ENCODE peak calls at places on chromosomes 2 and 18, in seven cellular contexts. E, C, I, J, A, T and O are unnamed samples.

GRCh38 chr18:6629635-6630140 is 99.8 kb upstream of the ARHGAP28 start:
- DNase-seq in E (no peak), C (no peak), I (no peak), J (peak), A (no peak), T (no peak), O (no peak)

GRCh38 chr2:112092286-112093041 is 37.4 kb downstream of the TMEM87B start:
- DNase-seq in E (no peak), C (no peak), I (no peak), J (peak), A (no peak), T (no peak), O (no peak)

GRCh38 chr2:47019991-47020681 is 104.5 kb upstream of the MCFD2 start:
- DNase-seq in E (no peak), C (no peak), I (no peak), J (no peak), A (no peak), T (no peak), O (no peak)

GRCh38 chr2:41785623-41786022 is 262.2 kb upstream of the PKDCC start:
- DNase-seq in E (no peak), C (no peak), I (no peak), J (no peak), A (no peak), T (no peak), O (no peak)

GRCh38 chr2:66024396-66024795 is 410.5 kb upstream of the MEIS1 start:
- DNase-seq in E (no peak), C (no peak), I (no peak), J (no peak), A (no peak), T (no peak), O (no peak)

GRCh38 chr2:215290980-215291599 is 20.8 kb upstream of the ATIC start:
- DNase-seq in E (no peak), C (no peak), I (no peak), J (no peak), A (no peak), T (no peak), O (no peak)

GRCh38 chr18:35041752-35042379 is 653 bp downstream of the MAPRE2 start:
- DNase-seq in E (no peak), C (no peak), I (no peak), J (no peak), A (no peak), T (no peak), O (no peak)

GRCh38 chr2:38182518-38183013 is 106.6 kb upstream of the CYP1B1 start:
- DNase-seq in E (no peak), C (no peak), I (no peak), J (no peak), A (no peak), T (no peak), O (no peak)

GRCh38 chr2:85653996-85654395 is 14.0 kb downstream of the SFTPB start:
- DNase-seq in E (no peak), C (no peak), I (no peak), J (no peak), A (no peak), T (no peak), O (no peak)

GRCh38 chr2:224894356-224894755 is 147.9 kb downstream of the DOCK10 start:
- DNase-seq in E (no peak), C (no peak), I (no peak), J (no peak), A (no peak), T (no peak), O (no peak)

GRCh38 chr2:181570833-181571661 is 85.9 kb downstream of the CERKL start:
- DNase-seq in E (no peak), C (no peak), I (no peak), J (peak), A (no peak), T (no peak), O (no peak)

GRCh38 chr2:120346034-120346666 is at the start of gene INHBB:
- DNase-seq in E (no peak), C (peak), I (no peak), J (no peak), A (no peak), T (no peak), O (no peak)

DNA sequence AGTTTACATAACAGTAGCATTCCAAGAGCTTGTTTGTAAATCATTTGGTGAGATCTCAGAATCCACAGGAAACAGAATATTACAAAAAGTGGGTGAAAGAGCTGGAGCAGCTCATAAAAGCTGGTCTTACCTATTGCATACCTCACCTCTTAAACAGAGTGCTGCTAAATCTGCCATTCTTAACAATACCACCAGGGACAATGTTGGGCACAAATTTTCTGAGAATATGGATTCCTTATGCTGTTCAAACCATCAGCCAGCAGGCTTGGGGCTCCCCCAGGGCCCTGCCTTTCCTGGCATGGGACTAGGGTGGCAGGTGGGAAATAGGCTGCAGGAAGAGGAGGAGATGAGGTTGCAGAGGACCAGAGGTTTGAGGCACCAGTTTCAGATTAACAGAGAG is 55.6 kb downstream of the TGFA start:
- DNase-seq in E (no peak), C (no peak), I (peak), J (no peak), A (no peak), T (no peak), O (no peak)
- TF ChIP-seq CTCF in E (no peak), C (no peak), I (peak), J (no peak), A (peak), T (peak), O (no peak)

DNA sequence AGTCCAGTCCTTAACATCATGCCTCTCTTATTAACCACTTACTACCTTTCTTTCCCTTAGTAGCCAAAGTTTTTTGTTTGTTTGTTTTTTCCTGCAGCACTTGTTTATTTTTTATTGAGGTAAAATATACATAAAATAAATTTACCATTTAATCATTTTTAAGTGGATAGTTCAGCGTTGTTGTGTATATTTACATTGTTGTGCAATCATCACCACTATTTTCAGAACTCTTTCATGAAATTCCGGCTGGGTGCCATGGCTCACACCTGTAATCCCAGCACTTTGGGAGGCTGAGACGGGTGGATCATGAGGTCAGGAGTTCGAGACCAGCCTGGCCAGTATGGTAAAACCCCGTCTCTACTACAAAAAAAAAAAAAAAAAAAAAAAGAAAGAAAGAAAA is 38.1 kb upstream of the LHCGR start:
- DNase-seq in E (no peak), C (no peak), I (no peak), J (no peak), A (no peak), T (no peak), O (no peak)
- H3K27ac ChIP-seq in E (no peak), C (no peak), I (no peak), J (no peak), A (no peak), T (no peak), O (no peak)

GRCh38 chr2:104755026-104755856 is 98.7 kb upstream of the POU3F3 start:
- DNase-seq in E (no peak), C (no peak), I (no peak), J (no peak), A (no peak), T (no peak), O (no peak)

GRCh38 chr2:104756119-104756518 is 97.8 kb upstream of the POU3F3 start:
- DNase-seq in E (no peak), C (no peak), I (no peak), J (no peak), A (no peak), T (no peak), O (no peak)

GRCh38 chr2:104752504-104752903 is 101.4 kb upstream of the POU3F3 start:
- DNase-seq in E (no peak), C (no peak), I (no peak), J (no peak), A (no peak), T (no peak), O (no peak)

DNA sequence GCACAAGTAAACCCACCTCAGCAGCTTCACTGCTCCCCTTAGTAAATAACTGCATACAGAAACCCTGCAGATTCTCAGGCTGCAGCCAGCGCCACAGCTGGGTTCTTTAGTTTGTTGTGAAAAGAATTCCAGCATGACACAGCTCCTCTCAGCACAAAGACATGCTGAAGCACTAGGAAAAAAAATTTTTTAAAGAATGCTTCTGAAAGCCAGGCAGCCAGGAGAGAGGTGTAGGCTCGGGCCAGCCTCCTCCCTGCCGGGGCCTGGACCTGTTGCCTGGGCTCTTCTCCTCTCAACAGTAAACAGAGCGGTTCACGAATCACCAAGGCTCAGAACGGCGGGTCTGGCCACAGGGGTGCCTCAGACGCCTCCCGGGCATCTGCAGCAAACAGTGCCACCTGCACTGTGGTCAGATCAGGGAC is 95.7 kb upstream of the POU3F3 start:
- DNase-seq in E (no peak), C (no peak), I (no peak), J (no peak), A (no peak), T (no peak), O (no peak)
- TF ChIP-seq POLR2A in E (no peak), C (no peak), I (no peak), J (no peak), A (no peak), T (no peak), O (no peak)

DNA sequence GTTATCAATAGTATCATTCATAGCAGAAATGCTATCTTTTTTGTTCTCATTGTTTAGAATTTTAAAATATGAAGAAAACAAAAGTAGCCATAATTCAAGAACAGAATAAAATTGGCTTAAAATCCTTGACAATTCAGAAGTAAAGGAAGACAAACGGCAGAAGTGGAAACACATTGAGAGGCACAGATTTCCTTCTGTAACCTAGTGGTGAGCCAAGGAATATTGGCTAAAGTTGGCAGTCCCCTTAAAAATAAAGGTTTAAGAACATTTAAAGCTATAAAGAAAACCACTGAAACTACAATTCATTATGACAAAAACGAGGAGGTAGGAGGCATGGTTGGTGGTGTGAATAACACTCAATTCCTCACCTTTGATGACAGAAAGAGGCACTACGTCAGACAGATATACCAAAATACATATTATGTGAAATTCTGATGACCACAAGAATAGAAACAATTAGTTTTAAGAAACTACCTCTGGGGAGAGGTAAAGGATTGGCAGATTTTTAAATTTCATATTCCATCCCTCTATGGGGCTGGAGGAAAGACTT is 42.3 kb downstream of the SFT2D3 start:
- DNase-seq in E (no peak), C (no peak), I (no peak), J (no peak), A (no peak), T (no peak), O (no peak)
- TF ChIP-seq CTCF in E (no peak), C (no peak), I (no peak), J (no peak), A (no peak), T (no peak), O (no peak)